ENCODE peak calls at places on chromosome 10, in six cellular contexts. K, I, T, Q, B and Y are unnamed samples.

GRCh38 chr10:131743190-131744151 is 157.3 kb upstream of the PPP2R2D start:
- DNase-seq in T (no peak), B (no peak), I (no peak), K (no peak), Q (no peak), Y (no peak)

GRCh38 chr10:132401396-132402168 is 4.6 kb downstream of the PWWP2B start:
- DNase-seq in B (no peak), K (no peak), T (no peak), I (no peak), Q (peak), Y (no peak)

GRCh38 chr10:3310016-3310415 is 137.4 kb upstream of the PITRM1 start:
- DNase-seq in T (no peak), B (no peak), Q (no peak), I (no peak), K (no peak), Y (no peak)

GRCh38 chr10:17229717-17229966 is 1.6 kb downstream of the VIM start:
- DNase-seq in Q (no peak), B (no peak), T (no peak), K (no peak), I (no peak), Y (no peak)

GRCh38 chr10:103740683-103741082 is 114.7 kb downstream of the SH3PXD2A start:
- DNase-seq in B (no peak), Q (no peak), T (no peak), I (no peak), K (no peak), Y (no peak)

GRCh38 chr10:80275135-80275498 is 14.3 kb downstream of the MAT1A start:
- DNase-seq in B (no peak), I (no peak), K (no peak), T (no peak), Q (no peak), Y (no peak)

GRCh38 chr10:88820990-88821389 is 18.5 kb downstream of the LIPM start:
- DNase-seq in Q (no peak), I (no peak), K (no peak), T (peak), B (no peak), Y (peak)

GRCh38 chr10:68208424-68209042 is 23.4 kb downstream of the ATOH7 start:
- DNase-seq in B (peak), I (peak), T (peak), K (peak), Q (no peak), Y (peak)

GRCh38 chr10:121580276-121581116 is 17.7 kb downstream of the FGFR2 start:
- DNase-seq in T (no peak), B (no peak), K (no peak), I (no peak), Q (no peak), Y (no peak)

GRCh38 chr10:114928818-114929217 is 9.2 kb upstream of the TRUB1 start:
- DNase-seq in K (no peak), Q (no peak), I (no peak), B (no peak), T (no peak), Y (no peak)

GRCh38 chr10:99266383-99266782 is 30.7 kb upstream of the HPSE2 start:
- DNase-seq in T (no peak), B (no peak), I (no peak), Q (no peak), K (no peak), Y (no peak)

GRCh38 chr10:121694966-121695340 is 96.7 kb upstream of the FGFR2 start:
- DNase-seq in K (no peak), Q (no peak), B (no peak), I (no peak), T (peak), Y (peak)

GRCh38 chr10:13528875-13529713 is at the start of gene BEND7:
- DNase-seq in I (no peak), Q (no peak), K (no peak), B (peak), T (peak), Y (no peak)

GRCh38 chr10:110398419-110399162 is 93.9 kb upstream of the SMNDC1 start:
- DNase-seq in I (no peak), B (peak), K (no peak), T (no peak), Q (no peak), Y (peak)

GRCh38 chr10:124030711-124031110 is 62.7 kb downstream of the CHST15 start:
- DNase-seq in T (no peak), Q (no peak), K (no peak), B (no peak), I (no peak), Y (no peak)

GRCh38 chr10:26780793-26781601 is 79.8 kb downstream of the ABI1 start:
- DNase-seq in K (no peak), B (peak), T (no peak), Q (no peak), I (no peak), Y (peak)